ENCODE peak calls at places on chromosome 20, in eight cellular contexts. X is HCT116, B is GM12878, M is K562, O is HepG2, N is endothelial cell of umbilical vein, P is A549, Q is H1. A is an unnamed sample.

GRCh38 chr20:53408728-53409157 is 184.9 kb downstream of the ZNF217 start:
- DNase-seq in Q (no peak), P (no peak), B (no peak), N (no peak), X (no peak), M (no peak), O (no peak), A (peak)

GRCh38 chr20:40309731-40310130 is 379.3 kb downstream of the MAFB start:
- DNase-seq in X (no peak), M (no peak), P (no peak), O (no peak), B (no peak), N (peak), Q (no peak), A (no peak)

GRCh38 chr20:1199981-1200380 is 3.3 kb upstream of the C20orf202 start:
- DNase-seq in B (no peak), O (no peak), N (peak), P (no peak), M (no peak), Q (no peak), X (no peak), A (no peak)

GRCh38 chr20:45288860-45289259 is 17.8 kb upstream of the RBPJL start:
- DNase-seq in M (no peak), O (no peak), Q (no peak), N (no peak), X (no peak), P (no peak), B (no peak), A (no peak)

GRCh38 chr20:51017313-51017712 is 5.6 kb downstream of the KCNG1 start:
- DNase-seq in X (no peak), N (no peak), P (no peak), B (no peak), O (no peak), Q (no peak), M (no peak), A (no peak)

GRCh38 chr20:60372282-60372681 is 414.1 kb downstream of the CDH26 start:
- DNase-seq in P (no peak), X (no peak), N (no peak), Q (no peak), B (no peak), M (no peak), O (no peak), A (no peak)

GRCh38 chr20:1816384-1817381 is 78.5 kb upstream of the SIRPA start:
- DNase-seq in P (no peak), X (no peak), O (no peak), N (peak), Q (no peak), B (no peak), M (no peak), A (no peak)

GRCh38 chr20:2300002-2300401 is 4.2 kb downstream of the TGM3 start:
- DNase-seq in N (no peak), X (no peak), P (no peak), O (no peak), Q (no peak), M (no peak), B (no peak), A (no peak)

GRCh38 chr20:31608256-31608980 is 3.3 kb downstream of the ID1 start:
- DNase-seq in M (peak), P (peak), Q (no peak), N (peak), X (peak), B (no peak), O (peak), A (peak)

GRCh38 chr20:41783423-41784220 is 165.4 kb upstream of the CHD6 start:
- DNase-seq in X (no peak), M (no peak), Q (no peak), P (no peak), B (peak), N (no peak), O (no peak), A (no peak)

GRCh38 chr20:24837721-24838456 is 111.2 kb upstream of the CST7 start:
- DNase-seq in X (no peak), B (no peak), N (no peak), P (no peak), M (no peak), O (no peak), Q (no peak), A (no peak)

GRCh38 chr20:1371235-1371782 is 21.5 kb downstream of the FKBP1A start:
- DNase-seq in B (no peak), P (no peak), X (no peak), O (no peak), N (no peak), Q (no peak), M (no peak), A (no peak)

GRCh38 chr20:4065405-4065841 is 50.1 kb upstream of the RNF24 start:
- DNase-seq in X (no peak), O (no peak), B (no peak), M (no peak), P (no peak), N (peak), Q (no peak), A (peak)

GRCh38 chr20:36175475-36175995 is 21.0 kb downstream of the EPB41L1 start:
- DNase-seq in X (no peak), N (no peak), B (no peak), Q (no peak), M (no peak), P (no peak), O (no peak), A (no peak)

GRCh38 chr20:59007758-59008511 is 881 bp upstream of the CTSZ start:
- DNase-seq in N (no peak), M (peak), B (peak), O (no peak), P (no peak), Q (no peak), X (no peak), A (peak)
- TF ChIP-seq POLR2A in N (no peak), M (no peak), B (no peak), O (no peak), P (no peak), Q (no peak), X (no peak), A (peak)

GRCh38 chr20:22728146-22728745 is 143.9 kb upstream of the FOXA2 start:
- DNase-seq in N (no peak), P (no peak), M (no peak), X (no peak), B (no peak), O (no peak), Q (no peak), A (no peak)

GRCh38 chr20:22729616-22730236 is 145.4 kb upstream of the FOXA2 start:
- DNase-seq in Q (no peak), X (no peak), P (no peak), B (no peak), M (no peak), N (no peak), O (no peak), A (no peak)

GRCh38 chr20:22729180-22729579 is 144.8 kb upstream of the FOXA2 start:
- DNase-seq in M (no peak), O (no peak), X (no peak), Q (no peak), B (no peak), P (no peak), N (peak), A (peak)

DNA sequence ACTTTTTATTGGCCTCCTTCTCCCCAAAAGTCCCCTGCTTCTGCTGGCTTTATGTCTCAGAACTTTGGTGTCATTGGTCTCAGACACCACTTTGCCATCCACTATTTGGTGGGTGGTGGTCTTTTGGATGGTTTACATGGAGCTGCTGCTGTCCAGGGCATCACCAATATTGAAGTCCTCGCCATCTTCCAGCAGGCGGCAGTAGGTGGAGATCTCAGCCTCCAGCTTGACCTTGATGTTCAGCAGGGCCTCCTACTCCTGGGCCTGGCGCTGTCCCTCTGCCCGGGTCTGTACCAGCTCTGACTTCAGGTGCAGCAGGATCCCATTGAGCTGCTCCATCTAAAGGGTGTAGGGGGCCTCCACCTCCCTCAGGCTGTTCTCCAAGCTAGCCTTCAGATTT is 148.4 kb upstream of the FOXA2 start:
- DNase-seq in P (no peak), O (peak), Q (no peak), N (no peak), M (no peak), X (no peak), B (no peak), A (no peak)
- TF ChIP-seq MAX in P (no peak), O (no peak), Q (no peak), N (no peak), M (no peak), X (no peak), B (no peak), A (no peak)

DNA sequence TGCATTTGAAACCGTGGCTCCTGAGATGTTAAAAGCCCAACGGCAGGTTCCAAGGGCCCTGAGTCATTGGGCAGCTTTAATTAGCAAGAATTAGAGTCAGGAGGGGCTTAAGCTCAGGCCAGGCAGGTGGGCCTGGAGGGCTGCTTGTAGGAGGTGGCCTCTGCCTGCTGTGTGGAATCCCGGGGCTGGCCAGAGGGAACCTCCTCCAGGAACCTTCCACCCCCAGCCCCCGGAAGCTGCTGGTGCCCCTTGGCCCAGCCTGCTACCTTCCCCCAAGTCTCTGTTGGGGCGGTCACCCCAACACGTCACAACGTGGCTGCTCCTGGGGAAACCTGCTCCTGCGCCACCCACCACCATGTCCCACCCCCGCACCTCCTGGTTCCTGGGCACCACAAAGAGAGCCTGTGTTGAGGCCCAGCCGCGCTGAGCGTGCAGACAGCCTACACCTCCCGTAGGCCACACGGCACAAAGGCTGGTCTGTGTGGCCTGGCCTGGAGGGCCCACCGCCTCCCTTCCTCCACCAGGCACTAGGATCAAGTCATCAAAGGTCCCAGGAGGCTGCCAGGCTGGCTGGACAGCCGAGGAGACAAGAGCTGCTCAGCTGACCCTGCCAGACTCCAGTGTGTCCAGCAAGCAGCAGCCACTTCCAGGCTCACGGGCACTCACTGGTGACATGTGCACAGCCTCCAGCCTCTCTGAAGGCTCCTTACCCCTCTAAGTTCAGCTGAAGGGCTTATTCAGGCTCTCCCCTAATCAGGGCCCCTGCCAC is 86.3 kb downstream of the SNX5 start:
- DNase-seq in N (no peak), Q (no peak), M (no peak), O (peak), B (no peak), X (no peak), P (no peak), A (no peak)
- TF ChIP-seq POLR2A in N (no peak), Q (no peak), M (no peak), O (peak), B (no peak), X (no peak), P (no peak), A (no peak)

GRCh38 chr20:63957690-63958441 is 1.6 kb upstream of the UCKL1 start:
- DNase-seq in P (no peak), M (peak), O (peak), X (peak), B (no peak), N (no peak), Q (peak), A (peak)
- TF ChIP-seq MAX in P (no peak), M (no peak), O (no peak), X (no peak), B (no peak), N (no peak), Q (peak), A (peak)

GRCh38 chr20:63951398-63952209 is 4.6 kb downstream of the UCKL1 start:
- DNase-seq in Q (no peak), B (no peak), N (no peak), X (no peak), M (no peak), P (no peak), O (no peak), A (no peak)

GRCh38 chr20:63947638-63948456 is 8.4 kb downstream of the UCKL1 start:
- DNase-seq in M (no peak), Q (no peak), X (no peak), P (no peak), B (no peak), O (no peak), N (no peak), A (no peak)

GRCh38 chr20:63952769-63953168 is 3.4 kb downstream of the UCKL1 start:
- DNase-seq in X (no peak), Q (no peak), B (no peak), N (no peak), O (no peak), M (no peak), P (no peak), A (no peak)

GRCh38 chr20:63952210-63952535 is 4.0 kb downstream of the UCKL1 start:
- DNase-seq in O (no peak), X (no peak), Q (no peak), P (no peak), N (no peak), M (no peak), B (no peak), A (no peak)

DNA sequence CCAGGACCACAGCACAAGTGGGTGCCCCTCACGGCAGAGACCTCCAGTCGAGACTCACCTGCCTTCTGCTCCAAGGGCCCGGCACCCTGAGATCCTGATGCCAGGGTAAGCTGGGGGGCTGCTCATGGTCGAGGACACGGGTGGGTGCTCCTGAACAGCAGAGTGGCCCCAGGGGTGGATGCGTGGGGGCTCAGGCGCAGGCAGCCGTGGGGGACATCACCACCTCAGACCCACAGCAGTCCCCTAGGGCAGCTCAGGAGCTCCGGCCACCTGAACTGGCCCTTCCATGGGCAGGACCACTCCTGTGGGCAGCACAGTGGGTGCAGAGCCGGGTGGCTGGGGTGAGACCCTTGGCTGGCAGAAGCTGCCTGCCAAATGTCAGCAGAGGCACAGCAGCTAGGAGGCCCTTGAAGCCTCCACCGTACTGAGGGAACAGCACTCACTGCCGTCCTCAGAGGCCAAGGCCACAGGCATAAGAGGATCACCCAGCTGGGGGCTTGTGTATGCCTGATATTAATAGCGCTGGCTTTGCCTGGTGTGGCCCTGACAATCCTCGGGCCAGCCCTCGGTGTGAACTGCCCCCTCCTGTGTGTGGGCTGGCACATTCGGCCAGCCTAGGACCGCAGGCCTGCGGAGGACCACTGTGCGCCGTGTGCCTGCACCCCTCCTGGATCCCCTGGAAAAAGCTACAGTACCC is 5.4 kb downstream of the UCKL1 start:
- DNase-seq in X (no peak), O (no peak), Q (no peak), P (no peak), M (no peak), B (no peak), N (no peak), A (no peak)
- TF ChIP-seq POLR2A in X (no peak), O (no peak), Q (no peak), P (no peak), M (no peak), B (no peak), N (no peak), A (no peak)

GRCh38 chr20:63617876-63618265 is 9.0 kb downstream of the GMEB2 start:
- DNase-seq in Q (no peak), O (no peak), M (no peak), P (no peak), X (no peak), B (no peak), N (no peak), A (no peak)

GRCh38 chr20:63618291-63618980 is 8.5 kb downstream of the GMEB2 start:
- DNase-seq in M (no peak), P (no peak), O (no peak), Q (no peak), X (no peak), B (no peak), N (no peak), A (no peak)

GRCh38 chr20:63619505-63619904 is 7.4 kb downstream of the GMEB2 start:
- DNase-seq in Q (no peak), N (no peak), P (no peak), X (no peak), B (no peak), M (no peak), O (no peak), A (no peak)

GRCh38 chr20:63617092-63617875 is 9.6 kb downstream of the GMEB2 start:
- DNase-seq in O (no peak), M (no peak), X (no peak), Q (no peak), N (no peak), P (no peak), B (no peak), A (no peak)

DNA sequence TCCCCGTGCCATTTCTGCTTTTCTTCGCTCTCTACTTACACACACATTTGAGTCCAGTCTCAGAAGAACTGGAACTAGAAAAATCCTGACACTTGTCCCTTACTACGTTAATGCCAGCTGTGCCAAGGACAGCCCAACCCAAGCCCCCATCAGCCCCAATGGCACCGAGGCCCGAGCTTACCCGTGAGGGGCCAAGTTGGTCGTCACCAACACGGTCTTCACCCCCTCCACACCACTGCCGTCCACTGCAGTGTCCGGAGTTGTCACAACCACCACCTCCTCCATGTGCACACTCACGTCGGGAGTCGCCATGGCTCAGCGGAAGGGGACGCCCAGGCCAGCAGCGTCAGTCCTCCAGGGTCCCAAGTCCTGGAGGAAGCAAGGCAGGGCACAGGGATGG is 7.8 kb downstream of the GMEB2 start:
- DNase-seq in P (no peak), B (no peak), Q (no peak), N (no peak), X (no peak), O (no peak), M (no peak), A (no peak)
- TF ChIP-seq MAX in P (no peak), B (no peak), Q (no peak), N (no peak), X (no peak), O (no peak), M (no peak), A (no peak)

A was measured in NB4.